ENCODE peak calls at places on chromosome 13, in seven cellular contexts. L is stimulated activated CD8-positive, alpha-beta memory T cell treated with anti-CD3 and anti-CD28 coated beads, Interleukin-4, amount 100 ng/mL, for 24 hours; O is EH; D is uterus; T is GOT3; G is psoas muscle; J is NB4. K is an unnamed sample.

GRCh38 chr13:98483636-98484288 is 93.1 kb downstream of the STK24 start:
- DNase-seq in G (no peak), T (no peak), J (no peak), D (no peak), L (no peak), O (peak; percentile 58), K (peak; percentile 32)

GRCh38 chr13:73215807-73216206 is 157.0 kb downstream of the KLF5 start:
- DNase-seq in D (no peak), O (peak; percentile 93), T (no peak), G (no peak), L (no peak), J (no peak), K (peak; percentile 21)

GRCh38 chr13:60448907-60449510 is 52.0 kb downstream of the TDRD3 start:
- DNase-seq in O (peak; percentile 49), T (no peak), J (peak; percentile 63), G (no peak), L (no peak), D (no peak), K (peak; percentile 72)

GRCh38 chr13:111283991-111284390 is 36.5 kb upstream of the TEX29 start:
- DNase-seq in G (no peak), D (no peak), O (peak; percentile 6), T (no peak), J (no peak), L (no peak), K (no peak)

GRCh38 chr13:43044720-43045301 is 21.4 kb downstream of the DNAJC15 start:
- DNase-seq in G (no peak), O (no peak), L (no peak), J (no peak), T (no peak), D (no peak), K (no peak)

GRCh38 chr13:72199640-72200039 is 332.6 kb upstream of the DACH1 start:
- DNase-seq in T (no peak), G (no peak), O (no peak), J (no peak), L (no peak), D (no peak), K (no peak)

GRCh38 chr13:100707818-100708740 is 33.5 kb upstream of the TMTC4 start:
- DNase-seq in J (peak; percentile 24), O (no peak), D (no peak), G (no peak), T (no peak), L (no peak), K (peak; percentile 57)

GRCh38 chr13:89199138-89199537 is 1528.0 kb downstream of the SLITRK5 start:
- DNase-seq in T (no peak), O (no peak), D (no peak), G (no peak), J (no peak), L (no peak), K (no peak)

GRCh38 chr13:54928071-54928470 is 1899.5 kb downstream of the OLFM4 start:
- DNase-seq in T (no peak), O (no peak), G (no peak), J (no peak), L (no peak), D (no peak), K (no peak)

GRCh38 chr13:110420626-110421025 is 113.5 kb downstream of the COL4A2 start:
- DNase-seq in T (no peak), D (no peak), L (no peak), G (no peak), O (no peak), J (no peak), K (no peak)

GRCh38 chr13:29532821-29533220 is 62.7 kb downstream of the SLC7A1 start:
- DNase-seq in L (no peak), T (no peak), D (no peak), O (peak; percentile 15), J (no peak), G (no peak), K (no peak)

GRCh38 chr13:31424130-31424729 is 224.5 kb downstream of the B3GLCT start:
- DNase-seq in G (peak; percentile 71), O (peak; percentile 82), T (peak; percentile 36), L (peak; percentile 25), D (peak; percentile 80), J (peak; percentile 82), K (peak; percentile 82)

GRCh38 chr13:24199016-24199415 is 38.5 kb downstream of the SPATA13 start:
- DNase-seq in J (no peak), D (peak; percentile 56), T (no peak), L (no peak), G (no peak), O (peak; percentile 35), K (peak; percentile 65)

GRCh38 chr13:52459668-52460067 is 4.4 kb downstream of the CKAP2 start:
- DNase-seq in G (no peak), T (no peak), L (no peak), O (peak; percentile 81), D (no peak), J (no peak), K (peak; percentile 87)

GRCh38 chr13:103006706-103007426 is 59.4 kb downstream of the SLC10A2 start:
- DNase-seq in T (no peak), L (no peak), J (peak; percentile 25), D (no peak), G (no peak), O (peak; percentile 12), K (no peak)

GRCh38 chr13:51323824-51324511 is 15.5 kb upstream of the SERPINE3 start:
- DNase-seq in D (no peak), L (no peak), J (no peak), T (no peak), G (no peak), O (no peak), K (no peak)

GRCh38 chr13:20525144-20525600 is 485 bp downstream of the CRYL1 start:
- DNase-seq in D (peak; percentile 23), G (peak; percentile 34), O (peak; percentile 22), T (no peak), L (no peak), J (no peak), K (peak; percentile 11)

GRCh38 chr13:23391752-23392151 is 41.8 kb downstream of the SACS start:
- DNase-seq in T (no peak), J (no peak), L (no peak), D (no peak), G (no peak), O (peak; percentile 53), K (peak; percentile 69)

GRCh38 chr13:73060251-73061160 is 1.7 kb downstream of the KLF5 start:
- DNase-seq in T (no peak), O (peak; percentile 75), D (peak; percentile 19), L (no peak), J (peak; percentile 17), G (peak; percentile 33), K (peak; percentile 88)

GRCh38 chr13:20351279-20352022 is 119.3 kb upstream of the GJB6 start:
- DNase-seq in O (peak; percentile 72), L (no peak), G (no peak), T (no peak), J (peak; percentile 88), D (no peak), K (peak; percentile 81)

GRCh38 chr13:25249001-25249543 is 38.2 kb downstream of the MTMR6 start:
- DNase-seq in J (peak; percentile 66), G (no peak), O (peak; percentile 45), T (no peak), L (no peak), D (no peak), K (peak; percentile 74)

GRCh38 chr13:20525601-20526544 is at the start of gene CRYL1:
- DNase-seq in L (peak; percentile 68), D (peak; percentile 77), G (peak; percentile 83), O (peak; percentile 72), J (peak; percentile 89), T (no peak), K (peak; percentile 85)

GRCh38 chr13:25286308-25286968 is 850 bp downstream of the MTMR6 start:
- DNase-seq in T (no peak), L (no peak), J (peak; percentile 67), G (no peak), D (no peak), O (peak; percentile 70), K (peak; percentile 56)

GRCh38 chr13:80082396-80083096 is 258.4 kb downstream of the SPRY2 start:
- DNase-seq in J (no peak), L (no peak), O (peak; percentile 80), D (no peak), G (no peak), T (no peak), K (peak; percentile 85)

GRCh38 chr13:111114362-111115050 is 604 bp upstream of the ARHGEF7 start:
- DNase-seq in G (peak; percentile 69), L (no peak), D (peak; percentile 51), T (no peak), J (no peak), O (peak; percentile 60), K (peak; percentile 47)

GRCh38 chr13:111121421-111121820 is 6.3 kb downstream of the ARHGEF7 start:
- DNase-seq in J (no peak), D (no peak), L (no peak), G (no peak), T (no peak), O (no peak), K (no peak)

GRCh38 chr13:34467450-34468083 is 474.5 kb upstream of the NBEA start:
- DNase-seq in O (no peak), D (no peak), G (no peak), J (no peak), T (no peak), L (no peak), K (no peak)

GRCh38 chr13:51793570-51794273 is 10.2 kb downstream of the DHRS12 start:
- DNase-seq in J (peak; percentile 90), O (peak; percentile 83), L (peak; percentile 34), T (no peak), G (no peak), D (no peak), K (peak; percentile 85)

GRCh38 chr13:73945371-73945770 is 188.8 kb downstream of the KLF12 start:
- DNase-seq in J (no peak), G (no peak), O (no peak), L (no peak), T (no peak), D (no peak), K (peak; percentile 25)

GRCh38 chr13:90640976-90641375 is 706.5 kb upstream of the MIR17HG start:
- DNase-seq in G (no peak), J (no peak), D (no peak), O (peak; percentile 74), L (no peak), T (no peak), K (peak; percentile 38)

GRCh38 chr13:43878897-43879322 is 630 bp downstream of the CCDC122 start:
- DNase-seq in T (peak; percentile 62), D (peak; percentile 65), O (peak; percentile 92), L (peak; percentile 30), J (peak; percentile 92), G (peak; percentile 81), K (peak; percentile 79)

GRCh38 chr13:108448891-108449290 is 179.4 kb downstream of the TNFSF13B start:
- DNase-seq in T (no peak), G (no peak), J (no peak), O (no peak), L (no peak), D (no peak), K (no peak)

GRCh38 chr13:21123956-21124355 is 52.4 kb downstream of the SKA3 start:
- DNase-seq in T (no peak), L (no peak), O (no peak), D (no peak), J (no peak), G (no peak), K (no peak)

GRCh38 chr13:26377038-26377437 is 123.1 kb downstream of the CDK8 start:
- DNase-seq in D (no peak), G (peak; percentile 17), J (peak; percentile 46), T (no peak), L (no peak), O (peak; percentile 33), K (peak; percentile 28)

GRCh38 chr13:47039106-47039505 is 142.3 kb upstream of the HTR2A start:
- DNase-seq in G (no peak), J (no peak), D (no peak), T (no peak), O (peak; percentile 82), L (no peak), K (peak; percentile 93)

GRCh38 chr13:66210677-66211076 is 1019.5 kb downstream of the PCDH9 start:
- DNase-seq in L (no peak), D (no peak), G (no peak), O (peak; percentile 95), T (no peak), J (peak; percentile 15), K (peak; percentile 85)

GRCh38 chr13:101942038-101942437 is 459.8 kb downstream of the FGF14 start:
- DNase-seq in D (no peak), O (peak; percentile 19), L (no peak), J (peak; percentile 50), G (no peak), T (no peak), K (peak; percentile 63)

GRCh38 chr13:77375554-77375953 is 48.7 kb upstream of the MYCBP2 start:
- DNase-seq in T (no peak), O (no peak), D (no peak), J (no peak), G (no peak), L (no peak), K (no peak)